ENCODE peak calls at places on chromosomes 7 and 10, in ten cellular contexts. R is WERI-Rb-1, N is epithelial cell of esophagus, K is sigmoid colon, D is prostate gland, X is T follicular helper cell, O is heart right ventricle, J is NCI-H2171 treated with DMSO at 0.1 percent for 48 hours, I is GM23338, E is Caki2. T is an unnamed sample.
A peak's percentile ranks its signal among the peaks of the same experiment; 100 is the strongest.

GRCh38 chr10:560314-560992 is 129.0 kb downstream of the DIP2C start:
- DNase-seq in R (no peak), N (no peak), K (no peak), D (no peak), X (no peak), O (no peak), J (no peak), I (no peak), E (no peak), T (no peak)

GRCh38 chr7:120988591-120989299 is at the start of gene CPED1:
- DNase-seq in R (peak; percentile 49), N (peak; percentile 61), K (peak; percentile 91), D (peak; percentile 29), X (no peak), O (peak; percentile 81), J (no peak), I (peak; percentile 71), E (peak; percentile 14), T (no peak)

GRCh38 chr7:70693300-70693689 is 438.6 kb upstream of the GALNT17 start:
- DNase-seq in R (no peak), N (no peak), K (no peak), D (no peak), X (no peak), O (peak; percentile 7), J (no peak), I (no peak), E (peak; percentile 80), T (no peak)

GRCh38 chr7:40133561-40134427 is 628 bp downstream of the MPLKIP start:
- DNase-seq in R (no peak), N (peak; percentile 15), K (no peak), D (no peak), X (no peak), O (no peak), J (no peak), I (peak; percentile 65), E (no peak), T (no peak)

GRCh38 chr7:142997590-142997989 is 29.3 kb downstream of the OR9A2 start:
- DNase-seq in R (no peak), N (no peak), K (no peak), D (no peak), X (no peak), O (no peak), J (no peak), I (no peak), E (no peak), T (no peak)

GRCh38 chr7:3162286-3162685 is 118.6 kb upstream of the CARD11 start:
- DNase-seq in R (peak; percentile 58), N (no peak), K (no peak), D (no peak), X (no peak), O (no peak), J (no peak), I (peak; percentile 65), E (no peak), T (no peak)

GRCh38 chr10:51423121-51423452 is 276.3 kb downstream of the CSTF2T start:
- DNase-seq in R (no peak), N (no peak), K (no peak), D (no peak), X (no peak), O (no peak), J (no peak), I (no peak), E (no peak), T (no peak)

GRCh38 chr7:21086688-21087087 is 300.0 kb upstream of the SP8 start:
- DNase-seq in R (no peak), N (peak; percentile 71), K (no peak), D (peak; percentile 78), X (no peak), O (no peak), J (no peak), I (no peak), E (peak; percentile 83), T (no peak)

GRCh38 chr10:47111329-47111862 is 188.6 kb upstream of the GDF10 start:
- DNase-seq in R (no peak), N (no peak), K (no peak), D (no peak), X (no peak), O (no peak), J (no peak), I (peak; percentile 60), E (no peak), T (no peak)

GRCh38 chr7:146008293-146008692 is 108.3 kb upstream of the CNTNAP2 start:
- DNase-seq in R (no peak), N (no peak), K (no peak), D (no peak), X (no peak), O (no peak), J (no peak), I (no peak), E (no peak), T (no peak)

GRCh38 chr7:77791336-77791735 is 6.9 kb downstream of the TMEM60 start:
- DNase-seq in R (no peak), N (no peak), K (no peak), D (peak; percentile 34), X (no peak), O (no peak), J (no peak), I (no peak), E (no peak), T (no peak)

GRCh38 chr7:99778880-99779279 is 5.1 kb downstream of the CYP3A4 start:
- DNase-seq in R (no peak), N (no peak), K (no peak), D (no peak), X (no peak), O (no peak), J (no peak), I (no peak), E (no peak), T (no peak)

GRCh38 chr7:28855538-28856217 is 102.5 kb downstream of the TRIL start:
- DNase-seq in R (no peak), N (peak; percentile 93), K (no peak), D (no peak), X (no peak), O (no peak), J (no peak), I (no peak), E (peak; percentile 87), T (no peak)

GRCh38 chr7:90180011-90180585 is 25.8 kb downstream of the STEAP1 start:
- DNase-seq in R (no peak), N (peak; percentile 71), K (no peak), D (no peak), X (no peak), O (no peak), J (no peak), I (peak; percentile 17), E (no peak), T (no peak)

GRCh38 chr10:118729641-118730258 is 25.0 kb downstream of the CACUL1 start:
- DNase-seq in R (no peak), N (peak; percentile 8), K (no peak), D (no peak), X (no peak), O (no peak), J (no peak), I (no peak), E (no peak), T (no peak)

GRCh38 chr7:110568932-110569331 is 522.0 kb upstream of the LRRN3 start:
- DNase-seq in R (no peak), N (peak; percentile 53), K (no peak), D (no peak), X (no peak), O (no peak), J (no peak), I (no peak), E (no peak), T (no peak)

GRCh38 chr7:28093617-28094232 is 86.9 kb downstream of the JAZF1 start:
- DNase-seq in R (peak; percentile 81), N (peak; percentile 72), K (peak; percentile 93), D (peak; percentile 61), X (peak; percentile 4), O (peak; percentile 57), J (peak; percentile 55), I (peak; percentile 96), E (peak; percentile 53), T (no peak)

GRCh38 chr10:93211989-93212388 is 138.3 kb downstream of the CYP26A1 start:
- DNase-seq in R (no peak), N (no peak), K (no peak), D (no peak), X (no peak), O (no peak), J (no peak), I (no peak), E (no peak), T (no peak)

GRCh38 chr10:122181055-122181732 is 89.9 kb upstream of the BTBD16 start:
- DNase-seq in R (no peak), N (peak; percentile 20), K (no peak), D (no peak), X (no peak), O (no peak), J (no peak), I (no peak), E (peak; percentile 23), T (no peak)

T was measured in CD4-positive, alpha-beta T cell.